ENCODE peak calls at places on chromosome 2, in seven cellular contexts. One of them, this sample, is unnamed.

GRCh38 chr2:73202156-73203054 is at the start of gene NOTO:
- DNase-seq in kidney: no peak
- DNase-seq in breast epithelium: no peak
- DNase-seq in neuronal stem cell: no peak
- DNase-seq in neural progenitor cell: peak; percentile 63
- DNase-seq in heart right ventricle: no peak
- DNase-seq in PC-9: no peak
- DNase-seq in this sample: no peak

GRCh38 chr2:120552800-120553471 is 182.7 kb upstream of the GLI2 start:
- DNase-seq in neural progenitor cell: peak; percentile 92
- DNase-seq in neuronal stem cell: peak; percentile 64
- DNase-seq in heart right ventricle: peak; percentile 94
- DNase-seq in PC-9: peak; percentile 97
- DNase-seq in kidney: peak; percentile 94
- DNase-seq in breast epithelium: peak; percentile 94
- DNase-seq in this sample: no peak

GRCh38 chr2:240604939-240605716 is 18.6 kb downstream of the CAPN10 start:
- DNase-seq in breast epithelium: no peak
- DNase-seq in PC-9: no peak
- DNase-seq in heart right ventricle: no peak
- DNase-seq in kidney: peak; percentile 61
- DNase-seq in neuronal stem cell: no peak
- DNase-seq in neural progenitor cell: no peak
- DNase-seq in this sample: no peak

GRCh38 chr2:200740907-200741306 is 70.8 kb upstream of the BZW1 start:
- DNase-seq in neural progenitor cell: no peak
- DNase-seq in neuronal stem cell: no peak
- DNase-seq in PC-9: no peak
- DNase-seq in breast epithelium: no peak
- DNase-seq in heart right ventricle: no peak
- DNase-seq in kidney: no peak
- DNase-seq in this sample: no peak

GRCh38 chr2:122179492-122180070 is 424.1 kb downstream of the TSN start:
- DNase-seq in neuronal stem cell: no peak
- DNase-seq in breast epithelium: no peak
- DNase-seq in kidney: no peak
- DNase-seq in PC-9: no peak
- DNase-seq in neural progenitor cell: no peak
- DNase-seq in heart right ventricle: no peak
- DNase-seq in this sample: no peak

GRCh38 chr2:145593991-145594702 is 1074.2 kb upstream of the ZEB2 start:
- DNase-seq in heart right ventricle: no peak
- DNase-seq in PC-9: peak; percentile 51
- DNase-seq in breast epithelium: no peak
- DNase-seq in kidney: no peak
- DNase-seq in neuronal stem cell: no peak
- DNase-seq in neural progenitor cell: peak; percentile 29
- DNase-seq in this sample: no peak

GRCh38 chr2:230913406-230913805 is 11.6 kb downstream of the GPR55 start:
- DNase-seq in heart right ventricle: no peak
- DNase-seq in neuronal stem cell: no peak
- DNase-seq in breast epithelium: no peak
- DNase-seq in neural progenitor cell: peak; percentile 56
- DNase-seq in PC-9: no peak
- DNase-seq in kidney: no peak
- DNase-seq in this sample: no peak

GRCh38 chr2:236767951-236768350 is 198.3 kb downstream of the ACKR3 start:
- DNase-seq in PC-9: no peak
- DNase-seq in neural progenitor cell: no peak
- DNase-seq in breast epithelium: no peak
- DNase-seq in neuronal stem cell: no peak
- DNase-seq in kidney: no peak
- DNase-seq in heart right ventricle: no peak
- DNase-seq in this sample: no peak

GRCh38 chr2:239386001-239386670 is 14.7 kb downstream of the HDAC4 start:
- DNase-seq in PC-9: no peak
- DNase-seq in kidney: no peak
- DNase-seq in heart right ventricle: no peak
- DNase-seq in neuronal stem cell: no peak
- DNase-seq in breast epithelium: no peak
- DNase-seq in neural progenitor cell: no peak
- DNase-seq in this sample: no peak

GRCh38 chr2:103172821-103173220 is 411.0 kb downstream of the TMEM182 start:
- DNase-seq in PC-9: no peak
- DNase-seq in neuronal stem cell: no peak
- DNase-seq in neural progenitor cell: no peak
- DNase-seq in breast epithelium: no peak
- DNase-seq in kidney: no peak
- DNase-seq in heart right ventricle: no peak
- DNase-seq in this sample: no peak

GRCh38 chr2:149738771-149739170 is 151.2 kb upstream of the MMADHC start:
- DNase-seq in kidney: no peak
- DNase-seq in neuronal stem cell: no peak
- DNase-seq in PC-9: no peak
- DNase-seq in breast epithelium: no peak
- DNase-seq in heart right ventricle: no peak
- DNase-seq in neural progenitor cell: no peak
- DNase-seq in this sample: no peak

GRCh38 chr2:29130295-29130694 is 15.1 kb downstream of the CLIP4 start:
- DNase-seq in kidney: no peak
- DNase-seq in neuronal stem cell: no peak
- DNase-seq in neural progenitor cell: no peak
- DNase-seq in heart right ventricle: no peak
- DNase-seq in PC-9: peak; percentile 62
- DNase-seq in breast epithelium: no peak
- DNase-seq in this sample: no peak
- H3K4me3 ChIP-seq in kidney: no peak overlapping the region
- H3K4me3 ChIP-seq in neuronal stem cell: no peak overlapping the region
- H3K4me3 ChIP-seq in neural progenitor cell: no peak overlapping the region
- H3K4me3 ChIP-seq in heart right ventricle: no peak overlapping the region
- H3K4me3 ChIP-seq in PC-9: peak overlapping the region; percentile 54
- H3K4me3 ChIP-seq in breast epithelium: no peak overlapping the region
- H3K4me3 ChIP-seq in this sample: no peak overlapping the region

DNA sequence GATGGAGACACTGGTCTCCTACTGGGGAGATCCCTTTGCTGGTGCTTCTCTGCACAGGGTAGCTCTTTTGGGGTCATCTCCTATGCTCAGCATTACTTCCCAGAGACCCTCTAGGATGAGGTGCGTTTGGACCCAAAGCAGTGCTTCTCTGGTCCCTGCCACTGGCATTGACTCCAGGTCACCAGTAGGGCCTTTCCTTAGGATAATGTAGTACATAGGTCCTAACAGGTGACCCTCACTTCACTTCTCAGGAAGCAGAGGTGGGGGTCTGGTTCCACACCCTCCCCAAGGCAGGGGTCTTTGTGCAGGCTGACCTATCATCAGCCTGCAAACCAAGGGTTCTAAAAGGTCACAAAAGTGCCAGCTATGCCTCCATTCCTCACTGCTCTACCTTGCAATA is 145.8 kb upstream of the HS6ST1 start:
- DNase-seq in heart right ventricle: no peak
- DNase-seq in kidney: no peak
- DNase-seq in breast epithelium: no peak
- DNase-seq in neural progenitor cell: peak; percentile 0
- DNase-seq in neuronal stem cell: no peak
- DNase-seq in PC-9: no peak
- DNase-seq in this sample: no peak
- H3K27ac ChIP-seq in heart right ventricle: no peak overlapping the region
- H3K27ac ChIP-seq in kidney: no peak overlapping the region
- H3K27ac ChIP-seq in breast epithelium: no peak overlapping the region
- H3K27ac ChIP-seq in neural progenitor cell: no peak overlapping the region
- H3K27ac ChIP-seq in neuronal stem cell: no peak overlapping the region
- H3K27ac ChIP-seq in PC-9: no peak overlapping the region
- H3K27ac ChIP-seq in this sample: no peak overlapping the region

GRCh38 chr2:45892236-45892701 is 240.8 kb downstream of the PRKCE start:
- DNase-seq in breast epithelium: no peak
- DNase-seq in heart right ventricle: no peak
- DNase-seq in neural progenitor cell: no peak
- DNase-seq in neuronal stem cell: no peak
- DNase-seq in PC-9: no peak
- DNase-seq in kidney: no peak
- DNase-seq in this sample: no peak

GRCh38 chr2:45891719-45892118 is 240.2 kb downstream of the PRKCE start:
- DNase-seq in breast epithelium: no peak
- DNase-seq in neuronal stem cell: no peak
- DNase-seq in PC-9: no peak
- DNase-seq in kidney: no peak
- DNase-seq in neural progenitor cell: no peak
- DNase-seq in heart right ventricle: no peak
- DNase-seq in this sample: no peak

GRCh38 chr2:45890819-45891218 is 239.3 kb downstream of the PRKCE start:
- DNase-seq in kidney: no peak
- DNase-seq in PC-9: no peak
- DNase-seq in neural progenitor cell: no peak
- DNase-seq in neuronal stem cell: no peak
- DNase-seq in heart right ventricle: no peak
- DNase-seq in breast epithelium: no peak
- DNase-seq in this sample: no peak

GRCh38 chr2:45894211-45894610 is 242.7 kb downstream of the PRKCE start:
- DNase-seq in kidney: no peak
- DNase-seq in breast epithelium: no peak
- DNase-seq in neuronal stem cell: no peak
- DNase-seq in heart right ventricle: no peak
- DNase-seq in neural progenitor cell: no peak
- DNase-seq in PC-9: no peak
- DNase-seq in this sample: no peak

GRCh38 chr2:45892757-45893156 is 241.3 kb downstream of the PRKCE start:
- DNase-seq in breast epithelium: no peak
- DNase-seq in neural progenitor cell: no peak
- DNase-seq in heart right ventricle: no peak
- DNase-seq in neuronal stem cell: no peak
- DNase-seq in kidney: no peak
- DNase-seq in PC-9: no peak
- DNase-seq in this sample: no peak
- H3K4me1 ChIP-seq in breast epithelium: peaks cover 13% of the 10 kb centered on the region
- H3K4me1 ChIP-seq in neural progenitor cell: no peaks in the 10 kb centered on the region
- H3K4me1 ChIP-seq in heart right ventricle: peaks cover 32% of the 10 kb centered on the region
- H3K4me1 ChIP-seq in neuronal stem cell: peaks cover 3% of the 10 kb centered on the region
- H3K4me1 ChIP-seq in kidney: peaks cover 4% of the 10 kb centered on the region
- H3K4me1 ChIP-seq in PC-9: peaks cover 5% of the 10 kb centered on the region
- H3K4me1 ChIP-seq in this sample: no peaks in the 10 kb centered on the region

GRCh38 chr2:50878256-50878655 is 153.7 kb downstream of the NRXN1 start:
- DNase-seq in PC-9: no peak
- DNase-seq in heart right ventricle: no peak
- DNase-seq in kidney: no peak
- DNase-seq in neuronal stem cell: no peak
- DNase-seq in neural progenitor cell: no peak
- DNase-seq in breast epithelium: no peak
- DNase-seq in this sample: no peak

GRCh38 chr2:50879457-50879856 is 152.5 kb downstream of the NRXN1 start:
- DNase-seq in neuronal stem cell: no peak
- DNase-seq in kidney: no peak
- DNase-seq in heart right ventricle: no peak
- DNase-seq in neural progenitor cell: no peak
- DNase-seq in breast epithelium: no peak
- DNase-seq in PC-9: no peak
- DNase-seq in this sample: no peak
- H3K4me3 ChIP-seq in neuronal stem cell: no peak overlapping the region
- H3K4me3 ChIP-seq in kidney: no peak overlapping the region
- H3K4me3 ChIP-seq in heart right ventricle: no peak overlapping the region
- H3K4me3 ChIP-seq in neural progenitor cell: no peak overlapping the region
- H3K4me3 ChIP-seq in breast epithelium: no peak overlapping the region
- H3K4me3 ChIP-seq in PC-9: no peak overlapping the region
- H3K4me3 ChIP-seq in this sample: no peak overlapping the region

GRCh38 chr2:222427606-222428320 is 3.4 kb downstream of the SGPP2 start:
- DNase-seq in kidney: no peak
- DNase-seq in neural progenitor cell: no peak
- DNase-seq in neuronal stem cell: no peak
- DNase-seq in heart right ventricle: no peak
- DNase-seq in PC-9: no peak
- DNase-seq in breast epithelium: no peak
- DNase-seq in this sample: no peak
- H3K27ac ChIP-seq in kidney: peak overlapping the region; percentile 81
- H3K27ac ChIP-seq in neural progenitor cell: no peak overlapping the region
- H3K27ac ChIP-seq in neuronal stem cell: no peak overlapping the region
- H3K27ac ChIP-seq in heart right ventricle: no peak overlapping the region
- H3K27ac ChIP-seq in PC-9: peak overlapping the region; percentile 0
- H3K27ac ChIP-seq in breast epithelium: no peak overlapping the region
- H3K27ac ChIP-seq in this sample: no peak overlapping the region

GRCh38 chr2:20042531-20042930 is 8.9 kb downstream of the LAPTM4A start:
- DNase-seq in neuronal stem cell: no peak
- DNase-seq in heart right ventricle: no peak
- DNase-seq in PC-9: no peak
- DNase-seq in breast epithelium: no peak
- DNase-seq in kidney: no peak
- DNase-seq in neural progenitor cell: no peak
- DNase-seq in this sample: no peak
- H3K4me1 ChIP-seq in neuronal stem cell: no peaks in the 10 kb centered on the region
- H3K4me1 ChIP-seq in heart right ventricle: peaks cover 47% of the 10 kb centered on the region
- H3K4me1 ChIP-seq in PC-9: peaks cover 23% of the 10 kb centered on the region
- H3K4me1 ChIP-seq in breast epithelium: no peaks in the 10 kb centered on the region
- H3K4me1 ChIP-seq in kidney: no peaks in the 10 kb centered on the region
- H3K4me1 ChIP-seq in neural progenitor cell: peaks cover 16% of the 10 kb centered on the region
- H3K4me1 ChIP-seq in this sample: no peaks in the 10 kb centered on the region

DNA sequence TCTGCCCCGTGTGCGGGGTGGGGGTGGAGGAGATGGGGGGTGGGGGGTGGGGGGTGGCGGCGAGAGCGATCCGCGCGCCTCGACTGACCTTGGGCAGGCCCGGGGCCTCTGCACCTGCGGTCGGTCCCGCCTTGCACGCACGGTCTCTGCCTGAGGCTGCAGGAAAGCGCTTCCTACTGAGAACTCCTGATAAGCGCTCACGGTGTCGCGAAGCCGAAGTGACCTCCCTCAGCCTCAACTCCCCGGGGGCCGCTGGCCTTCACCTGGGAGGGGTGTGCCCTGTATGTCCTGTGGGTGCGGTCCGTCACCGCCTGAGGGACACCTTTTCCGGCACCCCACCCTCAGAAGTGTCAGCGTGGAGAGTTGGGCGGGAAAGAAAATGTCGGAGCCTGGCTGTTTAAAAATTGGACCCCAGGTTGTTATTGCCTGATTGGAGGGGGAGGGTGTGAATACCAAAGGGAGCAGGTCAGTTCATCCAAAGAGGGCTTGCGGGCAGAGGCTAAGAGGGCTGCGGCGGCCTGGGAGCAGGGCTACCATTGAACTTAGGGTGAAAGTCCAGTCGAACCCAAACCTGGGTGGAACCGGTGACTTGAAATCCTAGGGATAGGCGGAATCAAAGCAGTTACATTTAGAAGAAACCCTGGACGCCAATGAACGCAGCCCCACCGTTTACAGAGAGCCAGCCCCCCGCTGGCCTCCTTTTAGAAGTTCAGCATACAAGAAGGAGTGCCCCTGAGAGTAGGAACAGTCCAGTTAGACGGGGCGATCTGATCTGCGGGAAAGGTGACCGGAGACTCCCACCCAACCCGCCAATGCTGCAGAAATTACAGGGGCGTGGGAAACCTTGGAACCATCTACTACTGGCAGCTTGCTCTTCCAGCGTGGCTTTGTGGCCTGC is 1.2 kb downstream of the MAL start:
- DNase-seq in kidney: peak; percentile 45
- DNase-seq in breast epithelium: no peak
- DNase-seq in heart right ventricle: no peak
- DNase-seq in PC-9: peak; percentile 79
- DNase-seq in neuronal stem cell: no peak
- DNase-seq in neural progenitor cell: no peak
- DNase-seq in this sample: no peak
- H3K4me3 ChIP-seq in kidney: peak overlapping the region; percentile 69
- H3K4me3 ChIP-seq in breast epithelium: peak overlapping the region; percentile 61
- H3K4me3 ChIP-seq in heart right ventricle: peak overlapping the region; percentile 44
- H3K4me3 ChIP-seq in PC-9: peak overlapping the region; percentile 94
- H3K4me3 ChIP-seq in neuronal stem cell: peak overlapping the region; percentile 31
- H3K4me3 ChIP-seq in neural progenitor cell: no peak overlapping the region
- H3K4me3 ChIP-seq in this sample: peak overlapping the region; percentile 92

GRCh38 chr2:24329700-24330099 is 30.6 kb downstream of the ITSN2 start:
- DNase-seq in heart right ventricle: no peak
- DNase-seq in neuronal stem cell: no peak
- DNase-seq in PC-9: no peak
- DNase-seq in breast epithelium: no peak
- DNase-seq in kidney: no peak
- DNase-seq in neural progenitor cell: no peak
- DNase-seq in this sample: no peak
- H3K27ac ChIP-seq in heart right ventricle: no peak overlapping the region
- H3K27ac ChIP-seq in neuronal stem cell: no peak overlapping the region
- H3K27ac ChIP-seq in PC-9: no peak overlapping the region
- H3K27ac ChIP-seq in breast epithelium: no peak overlapping the region
- H3K27ac ChIP-seq in kidney: no peak overlapping the region
- H3K27ac ChIP-seq in neural progenitor cell: no peak overlapping the region
- H3K27ac ChIP-seq in this sample: no peak overlapping the region